ENCODE peak calls at places on chromosomes 2 and 18, in nine cellular contexts. P, U, E, G, H, D, K, M and X are unnamed samples.

GRCh38 chr2:214471382-214471781 is 60.5 kb downstream of the VWC2L start:
- DNase-seq in E (no peak), D (no peak), K (no peak), P (no peak), M (no peak), U (no peak), H (no peak), G (no peak), X (no peak)

GRCh38 chr18:63377275-63377980 is 10.4 kb upstream of the KDSR start:
- DNase-seq in U (no peak), E (no peak), M (no peak), G (no peak), D (no peak), H (no peak), P (no peak), K (no peak), X (no peak)

GRCh38 chr2:73841912-73842738 is 13.4 kb downstream of the STAMBP start:
- DNase-seq in M (no peak), K (no peak), E (no peak), U (no peak), H (peak), D (no peak), P (no peak), G (no peak), X (no peak)

GRCh38 chr2:126635281-126635680 is 20.7 kb upstream of the GYPC start:
- DNase-seq in M (peak), K (no peak), E (no peak), P (no peak), D (no peak), U (no peak), H (no peak), G (no peak), X (no peak)

GRCh38 chr2:113181491-113182051 is 7.8 kb downstream of the PSD4 start:
- DNase-seq in U (no peak), D (no peak), K (peak), E (peak), M (no peak), P (no peak), G (no peak), H (no peak), X (peak)

GRCh38 chr2:185687967-185688366 is 50.6 kb upstream of the FSIP2 start:
- DNase-seq in M (no peak), H (no peak), G (no peak), P (no peak), D (no peak), U (no peak), E (peak), K (no peak), X (no peak)

GRCh38 chr2:136010126-136010525 is 24.7 kb upstream of the DARS1 start:
- DNase-seq in K (no peak), P (no peak), E (no peak), U (no peak), D (no peak), G (no peak), H (no peak), M (peak), X (no peak)

GRCh38 chr18:28637897-28638296 is 461.0 kb upstream of the CDH2 start:
- DNase-seq in D (no peak), K (peak), M (no peak), P (no peak), U (no peak), E (no peak), G (no peak), H (no peak), X (no peak)

GRCh38 chr18:3604260-3604625 is 154.3 kb downstream of the TGIF1 start:
- DNase-seq in D (no peak), K (no peak), M (no peak), U (no peak), E (no peak), G (no peak), P (no peak), H (peak), X (no peak)

GRCh38 chr2:72765997-72766609 is 59.7 kb downstream of the EXOC6B start:
- DNase-seq in U (no peak), M (no peak), P (no peak), D (no peak), K (no peak), H (no peak), G (no peak), E (no peak), X (no peak)

GRCh38 chr2:43255249-43255960 is 29.0 kb upstream of the ZFP36L2 start:
- DNase-seq in K (no peak), D (no peak), M (no peak), U (no peak), P (no peak), G (no peak), E (no peak), H (no peak), X (peak)